ENCODE peak calls at places on chromosome 17, in seven cellular contexts. C is Caki2; G is cardiac fibroblast; N is AG10803; P is anterior cingulate cortex; B is hypothalamus; Q is activated naive CD8-positive, alpha-beta T cell treated with anti-CD3 and anti-CD28 coated beads, Interleukin-2, amount 50 U/mL, for 16 hours. S is an unnamed sample.

GRCh38 chr17:68576811-68577551 is 24.2 kb downstream of the FAM20A start:
- DNase-seq in G (peak), P (no peak), N (peak), B (no peak), C (no peak), Q (no peak), S (no peak)

GRCh38 chr17:21176996-21177395 is 37.0 kb downstream of the TMEM11 start:
- DNase-seq in P (no peak), C (no peak), N (no peak), Q (no peak), B (no peak), G (no peak), S (no peak)

GRCh38 chr17:76710863-76711611 is at the start of gene MXRA7:
- DNase-seq in C (peak), P (peak), N (peak), G (peak), B (peak), Q (no peak), S (peak)

GRCh38 chr17:52157603-52158449 is 688 bp downstream of the CA10 start:
- DNase-seq in P (no peak), C (no peak), Q (no peak), N (no peak), G (no peak), B (no peak), S (no peak)

GRCh38 chr17:82299452-82299851 is 18.0 kb downstream of the CD7 start:
- DNase-seq in Q (no peak), B (no peak), P (no peak), C (no peak), G (no peak), N (no peak), S (no peak)

GRCh38 chr17:55238197-55238930 is 26.4 kb upstream of the HLF start:
- DNase-seq in Q (peak), C (peak), G (peak), B (peak), N (peak), P (peak), S (peak)

GRCh38 chr17:17541640-17542001 is 45.4 kb upstream of the RASD1 start:
- DNase-seq in C (no peak), B (no peak), G (no peak), P (no peak), N (no peak), Q (no peak), S (no peak)

GRCh38 chr17:29176500-29177351 is 3.5 kb downstream of the MYO18A start:
- DNase-seq in N (no peak), Q (no peak), B (peak), P (no peak), C (peak), G (peak), S (no peak)

GRCh38 chr17:55432358-55433028 is 10.9 kb upstream of the MMD start:
- DNase-seq in Q (no peak), P (no peak), G (peak), N (peak), B (no peak), C (no peak), S (no peak)

GRCh38 chr17:1625507-1626080 is 3.0 kb downstream of the SLC43A2 start:
- DNase-seq in Q (no peak), P (no peak), N (no peak), G (no peak), C (no peak), B (no peak), S (no peak)

GRCh38 chr17:6507535-6507934 is 48.8 kb downstream of the PITPNM3 start:
- DNase-seq in Q (no peak), C (peak), N (peak), P (no peak), G (peak), B (no peak), S (no peak)

GRCh38 chr17:77869665-77870132 is 88.8 kb upstream of the TNRC6C start:
- DNase-seq in B (no peak), P (no peak), N (no peak), G (no peak), C (no peak), Q (no peak), S (no peak)

GRCh38 chr17:9261059-9262029 is 240.0 kb downstream of the NTN1 start:
- DNase-seq in G (no peak), N (no peak), P (no peak), B (no peak), Q (no peak), C (no peak), S (no peak)

GRCh38 chr17:75814900-75815373 is 29.3 kb downstream of the UNC13D start:
- DNase-seq in C (peak), P (no peak), N (peak), Q (no peak), B (no peak), G (peak), S (no peak)

S was measured in amygdala.